ENCODE peak calls at places on chromosomes 6 and 20, in nine cellular contexts. N is WTC11, T is A549, B is brain microvascular endothelial cell, I is AG04449, U is adrenal gland, E is GM12865, F is AG04450, Y is progenitor cell of endocrine pancreas. A is an unnamed sample.

GRCh38 chr20:1792274-1792673 is 102.9 kb upstream of the SIRPA start:
- DNase-seq in N (no peak), T (no peak), B (no peak), I (no peak), U (no peak), E (no peak), F (no peak), Y (no peak), A (no peak)

GRCh38 chr6:39452306-39452705 is 129.8 kb upstream of the KCNK16 start:
- DNase-seq in N (no peak), T (no peak), B (peak), I (no peak), U (no peak), E (peak), F (no peak), Y (no peak), A (no peak)

GRCh38 chr20:24402234-24402633 is 67.2 kb upstream of the SYNDIG1 start:
- DNase-seq in N (no peak), T (no peak), B (no peak), I (no peak), U (no peak), E (no peak), F (no peak), Y (no peak), A (no peak)

GRCh38 chr20:36093025-36093803 is 61.3 kb upstream of the EPB41L1 start:
- DNase-seq in N (no peak), T (peak), B (peak), I (no peak), U (peak), E (peak), F (no peak), Y (no peak), A (no peak)

GRCh38 chr6:16058188-16058780 is 70.6 kb upstream of the MYLIP start:
- DNase-seq in N (no peak), T (no peak), B (no peak), I (no peak), U (peak), E (no peak), F (no peak), Y (no peak), A (no peak)

GRCh38 chr6:14721103-14721758 is 524.6 kb upstream of the JARID2 start:
- DNase-seq in N (no peak), T (peak), B (no peak), I (no peak), U (peak), E (no peak), F (no peak), Y (no peak), A (no peak)

GRCh38 chr6:97316982-97317381 is 34.0 kb upstream of the MMS22L start:
- DNase-seq in N (no peak), T (no peak), B (no peak), I (no peak), U (no peak), E (no peak), F (no peak), Y (no peak), A (no peak)

GRCh38 chr20:59805266-59805665 is 128.2 kb downstream of the SYCP2 start:
- DNase-seq in N (no peak), T (no peak), B (no peak), I (no peak), U (no peak), E (no peak), F (no peak), Y (no peak), A (no peak)

GRCh38 chr6:57313711-57314471 is 3.5 kb upstream of the PRIM2 start:
- DNase-seq in N (no peak), T (peak), B (peak), I (peak), U (peak), E (no peak), F (peak), Y (no peak), A (no peak)

GRCh38 chr6:80725156-80725930 is 618.9 kb downstream of the BCKDHB start:
- DNase-seq in N (no peak), T (no peak), B (no peak), I (no peak), U (no peak), E (peak), F (no peak), Y (no peak), A (no peak)

GRCh38 chr20:59005523-59006166 is 1.4 kb downstream of the CTSZ start:
- DNase-seq in N (no peak), T (no peak), B (no peak), I (no peak), U (no peak), E (no peak), F (no peak), Y (no peak), A (no peak)

GRCh38 chr20:53463101-53463972 is 130.3 kb downstream of the ZNF217 start:
- DNase-seq in N (no peak), T (no peak), B (no peak), I (no peak), U (no peak), E (no peak), F (no peak), Y (no peak), A (no peak)

GRCh38 chr6:154614101-154614500 is 103.6 kb upstream of the CNKSR3 start:
- DNase-seq in N (no peak), T (no peak), B (no peak), I (no peak), U (no peak), E (no peak), F (no peak), Y (no peak), A (no peak)

DNA sequence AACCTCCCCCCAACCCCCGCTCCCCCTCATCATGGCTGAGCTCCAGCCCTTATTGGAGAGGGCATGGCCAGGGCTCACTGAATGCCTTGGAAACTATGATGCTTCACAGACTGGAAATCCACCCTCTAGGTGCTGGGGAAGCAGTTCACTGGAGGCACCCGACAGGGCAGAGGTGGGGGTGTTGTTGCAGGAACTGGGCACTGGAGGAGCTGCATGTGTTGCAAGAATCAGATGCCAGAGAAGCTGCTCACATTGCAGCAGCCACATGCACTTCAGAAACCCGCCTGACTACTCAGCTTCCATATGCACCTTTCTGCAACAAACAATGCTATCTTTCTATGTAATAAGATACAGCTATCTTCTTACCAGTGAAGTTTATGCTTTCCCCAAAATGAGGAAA is 7.9 kb upstream of the TBPL1 start:
- DNase-seq in N (peak), T (peak), B (no peak), I (no peak), U (no peak), E (no peak), F (no peak), Y (no peak), A (no peak)
- TF ChIP-seq CTCF in N (no peak), T (no peak), B (peak), I (no peak), U (no peak), E (no peak), F (no peak), Y (no peak), A (no peak)

GRCh38 chr6:170165085-170165484 is 125.8 kb downstream of the DLL1 start:
- DNase-seq in N (no peak), T (no peak), B (no peak), I (no peak), U (no peak), E (no peak), F (no peak), Y (no peak), A (no peak)
- TF ChIP-seq CTCF in N (no peak), T (no peak), B (no peak), I (no peak), U (no peak), E (no peak), F (no peak), Y (peak), A (no peak)

GRCh38 chr6:48978016-48978415 is 485.0 kb downstream of the MMUT start:
- DNase-seq in N (no peak), T (no peak), B (no peak), I (no peak), U (no peak), E (no peak), F (peak), Y (no peak), A (no peak)

GRCh38 chr6:48977573-48977972 is 485.5 kb downstream of the MMUT start:
- DNase-seq in N (no peak), T (no peak), B (no peak), I (no peak), U (no peak), E (no peak), F (no peak), Y (no peak), A (no peak)

GRCh38 chr6:48979806-48980205 is 483.2 kb downstream of the MMUT start:
- DNase-seq in N (no peak), T (no peak), B (no peak), I (no peak), U (no peak), E (no peak), F (no peak), Y (no peak), A (no peak)

GRCh38 chr6:48983377-48983776 is 479.7 kb downstream of the MMUT start:
- DNase-seq in N (no peak), T (no peak), B (no peak), I (no peak), U (no peak), E (no peak), F (no peak), Y (no peak), A (no peak)

GRCh38 chr6:48979085-48979484 is 484.0 kb downstream of the MMUT start:
- DNase-seq in N (no peak), T (no peak), B (no peak), I (no peak), U (no peak), E (no peak), F (no peak), Y (no peak), A (no peak)
- TF ChIP-seq CTCF in N (no peak), T (no peak), B (no peak), I (no peak), U (no peak), E (no peak), F (no peak), Y (no peak), A (no peak)

GRCh38 chr20:49497217-49497560 is 14.7 kb upstream of the KCNB1 start:
- DNase-seq in N (no peak), T (no peak), B (no peak), I (no peak), U (no peak), E (no peak), F (no peak), Y (no peak), A (no peak)
- TF ChIP-seq CTCF in N (no peak), T (no peak), B (no peak), I (no peak), U (no peak), E (no peak), F (no peak), Y (no peak), A (no peak)

DNA sequence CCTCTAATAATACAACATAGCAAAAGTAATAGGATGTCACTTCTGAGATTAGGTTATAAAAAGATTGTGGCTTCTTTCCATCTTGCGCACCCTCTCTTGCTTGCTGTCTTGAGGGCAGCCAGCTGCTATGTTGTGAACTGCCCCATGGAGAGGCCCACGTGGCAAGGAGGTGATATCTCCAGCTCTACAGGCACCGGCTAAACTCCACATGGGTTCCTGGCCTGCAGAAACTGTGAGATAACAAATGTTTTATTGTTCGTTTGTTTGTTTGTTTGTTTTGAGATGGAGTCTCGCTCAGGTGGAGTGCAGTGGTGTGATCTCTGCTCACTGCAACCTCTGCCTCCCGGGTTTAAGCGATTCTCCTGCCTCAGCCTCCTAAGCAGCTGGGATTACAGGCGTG is 38.0 kb downstream of the CD40 start:
- DNase-seq in N (no peak), T (no peak), B (no peak), I (no peak), U (no peak), E (no peak), F (no peak), Y (no peak), A (no peak)
- TF ChIP-seq CTCF in N (no peak), T (no peak), B (no peak), I (no peak), U (no peak), E (no peak), F (no peak), Y (no peak), A (no peak)

DNA sequence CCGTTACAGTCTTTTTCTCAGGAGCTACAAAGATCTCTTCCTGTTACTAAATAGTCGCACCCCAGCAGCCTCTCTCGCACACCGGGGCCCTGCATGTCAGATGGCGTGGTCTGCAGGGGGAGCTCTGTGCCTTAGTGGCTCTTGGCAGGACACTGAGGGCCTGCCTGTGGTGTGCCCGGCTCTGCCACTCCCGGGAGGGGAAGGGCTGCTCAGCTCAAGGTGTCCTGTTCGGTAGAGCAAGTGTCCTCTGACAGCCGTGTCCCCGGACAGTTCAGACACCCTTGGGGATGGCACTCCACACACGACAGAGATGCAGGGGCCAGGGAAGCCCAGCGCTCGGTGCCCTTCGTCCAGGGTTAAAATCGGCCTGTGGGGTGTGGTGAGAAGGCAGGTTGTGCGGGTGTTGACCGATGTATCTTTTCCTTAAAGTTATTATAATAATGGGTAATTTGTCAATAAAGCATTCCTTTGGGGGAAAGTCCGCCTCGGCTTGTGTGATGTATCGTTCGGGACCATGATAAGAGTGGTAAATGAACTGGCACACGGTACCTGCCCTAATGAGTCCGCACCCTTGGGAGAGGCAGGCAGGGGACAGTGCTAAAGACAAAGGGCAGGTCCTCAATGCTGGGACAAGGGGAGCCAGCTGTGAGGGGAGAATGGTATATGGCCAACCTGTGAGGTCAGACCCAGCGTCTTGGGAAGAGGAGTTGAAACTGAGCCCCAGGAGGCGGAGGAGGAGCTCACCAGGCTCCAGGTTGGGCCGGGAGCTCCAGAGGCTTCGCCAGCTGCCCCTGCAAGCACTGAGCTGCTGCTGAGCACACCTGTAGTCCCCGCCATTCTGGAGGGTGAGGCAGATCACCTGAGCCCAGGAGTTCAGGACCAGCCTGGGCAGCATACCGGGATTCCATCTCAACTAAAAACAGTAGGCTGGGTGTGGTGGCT is 3.6 kb upstream of the DNAJC5 start:
- DNase-seq in N (peak), T (no peak), B (no peak), I (no peak), U (no peak), E (no peak), F (no peak), Y (no peak), A (no peak)
- TF ChIP-seq CTCF in N (no peak), T (no peak), B (no peak), I (no peak), U (no peak), E (no peak), F (no peak), Y (no peak), A (no peak)

DNA sequence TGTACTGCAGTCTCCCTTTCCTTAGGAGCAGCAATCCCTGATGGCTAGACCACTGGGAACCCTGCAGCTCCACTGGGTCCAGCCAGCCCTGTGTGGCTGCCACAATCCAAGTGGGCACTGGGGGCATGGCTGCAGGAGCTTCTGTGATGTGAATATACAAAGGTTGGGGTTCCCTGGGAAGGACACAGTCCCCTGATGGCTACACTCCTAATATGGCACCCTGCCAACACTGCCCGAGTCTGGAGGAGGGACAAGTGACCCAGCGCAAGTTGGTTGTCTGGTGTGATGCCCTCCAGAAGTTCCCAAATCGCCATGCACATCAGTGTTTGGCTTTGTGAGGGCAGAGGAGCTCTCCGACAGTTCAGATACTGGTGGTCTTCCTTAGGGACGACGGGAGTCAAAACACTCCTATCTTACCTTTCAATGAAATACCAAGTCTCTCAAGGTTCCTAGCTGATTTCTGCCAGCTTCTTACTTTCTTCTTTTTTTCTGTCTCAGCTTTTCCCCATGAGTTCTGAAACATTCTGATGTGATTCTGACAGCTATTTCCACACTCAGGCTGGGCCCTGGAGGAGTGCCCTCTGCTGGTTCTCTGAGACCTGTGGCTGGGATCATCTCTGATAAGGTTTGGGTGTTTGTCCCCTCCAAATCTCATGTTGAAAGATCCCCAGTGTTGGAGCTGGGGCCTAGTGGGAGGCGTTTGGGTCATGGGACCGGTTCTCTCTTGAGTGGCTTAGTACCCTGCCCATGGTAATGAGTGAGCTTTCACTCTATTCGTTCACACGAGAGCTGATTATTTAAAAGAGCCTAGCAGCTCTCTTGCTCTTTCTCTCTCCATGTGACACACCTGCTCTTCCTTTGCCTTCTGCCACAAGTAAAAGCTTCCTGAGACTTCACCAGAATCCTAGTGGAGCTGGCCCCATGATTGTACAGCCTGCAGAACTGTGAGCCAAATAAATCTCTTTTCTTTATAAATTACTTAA is 15.5 kb upstream of the ZFP57 start:
- DNase-seq in N (peak), T (peak), B (peak), I (no peak), U (peak), E (peak), F (no peak), Y (no peak), A (no peak)
- TF ChIP-seq CTCF in N (no peak), T (peak), B (peak), I (peak), U (peak), E (peak), F (peak), Y (peak), A (peak)

GRCh38 chr6:160454303-160454702 is 106.1 kb downstream of the SLC22A3 start:
- DNase-seq in N (no peak), T (no peak), B (no peak), I (no peak), U (no peak), E (no peak), F (no peak), Y (no peak), A (no peak)

GRCh38 chr6:160450849-160451248 is 102.7 kb downstream of the SLC22A3 start:
- DNase-seq in N (no peak), T (no peak), B (no peak), I (no peak), U (no peak), E (no peak), F (no peak), Y (no peak), A (no peak)

GRCh38 chr6:160457843-160458242 is 109.7 kb downstream of the SLC22A3 start:
- DNase-seq in N (no peak), T (no peak), B (no peak), I (no peak), U (no peak), E (no peak), F (no peak), Y (no peak), A (no peak)

GRCh38 chr6:160455484-160456213 is 107.5 kb downstream of the SLC22A3 start:
- DNase-seq in N (peak), T (peak), B (peak), I (peak), U (peak), E (peak), F (peak), Y (peak), A (peak)

DNA sequence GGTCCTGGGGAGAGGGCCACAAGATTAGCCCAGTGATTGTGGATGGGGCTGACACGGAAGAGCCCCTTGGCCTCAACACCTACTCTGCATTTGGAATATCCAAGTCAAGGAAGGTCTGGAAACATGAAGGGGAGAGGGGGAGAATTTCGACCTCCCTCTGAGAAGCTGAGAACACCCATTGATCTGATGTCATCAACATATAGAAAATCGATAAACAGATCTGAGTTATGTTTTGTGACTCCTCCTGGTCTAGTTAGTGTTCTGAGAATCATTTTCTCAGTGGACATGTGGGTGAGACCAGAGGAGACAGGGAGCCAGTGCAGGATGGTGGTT is 108.0 kb downstream of the SLC22A3 start:
- DNase-seq in N (no peak), T (no peak), B (no peak), I (no peak), U (no peak), E (no peak), F (no peak), Y (no peak), A (no peak)
- TF ChIP-seq CTCF in N (no peak), T (no peak), B (no peak), I (no peak), U (no peak), E (no peak), F (no peak), Y (no peak), A (no peak)